ENCODE peak calls at places on chromosomes 11 and 22, in four cellular contexts. J is sigmoid colon, B is A549, W is esophagus muscularis mucosa. D is an unnamed sample. For H3K9me3, the result is how much of the 10 kb centered on the place peaks cover.

GRCh38 chr11:46537851-46538295 is 56.0 kb downstream of the AMBRA1 start:
- DNase-seq in J (peak), B (peak), W (no peak), D (peak)

GRCh38 chr11:120564573-120565301 is 53.2 kb downstream of the GRIK4 start:
- DNase-seq in J (no peak), W (no peak), B (no peak), D (peak)

GRCh38 chr11:134224710-134225662 is 515 bp downstream of the VPS26B start:
- DNase-seq in B (peak), W (no peak), J (peak), D (peak)

GRCh38 chr11:35346472-35347136 is 72.8 kb downstream of the SLC1A2 start:
- DNase-seq in J (no peak), B (no peak), W (no peak), D (no peak)

GRCh38 chr22:40525250-40525884 is 111.2 kb downstream of the MRTFA start:
- DNase-seq in B (no peak), J (no peak), W (no peak), D (peak)

GRCh38 chr11:47216141-47216798 is 1.5 kb downstream of the DDB2 start:
- DNase-seq in B (peak), J (no peak), W (no peak), D (peak)

GRCh38 chr22:26462971-26463661 is 20.5 kb downstream of the HPS4 start:
- DNase-seq in B (no peak), J (no peak), W (no peak), D (no peak)

GRCh38 chr11:4748435-4748834 is 21.3 kb downstream of the OR51F1 start:
- DNase-seq in W (no peak), B (no peak), J (no peak), D (no peak)

GRCh38 chr22:39984750-39985149 is 10.0 kb upstream of the FAM83F start:
- DNase-seq in W (no peak), J (no peak), B (no peak), D (no peak)

GRCh38 chr11:43933608-43934358 is 8.7 kb upstream of the C11orf96 start:
- DNase-seq in W (no peak), J (no peak), B (no peak), D (peak)

GRCh38 chr11:102592634-102593581 is 32.2 kb downstream of the MMP20 start:
- DNase-seq in J (no peak), W (no peak), B (no peak), D (no peak)

GRCh38 chr11:75160328-75160757 is 9.4 kb downstream of the SLCO2B1 start:
- DNase-seq in B (no peak), W (no peak), J (no peak), D (no peak)

GRCh38 chr11:102761646-102762238 is 18.7 kb downstream of the MMP10 start:
- DNase-seq in B (no peak), W (no peak), J (no peak), D (no peak)

GRCh38 chr22:37208401-37209139 is 3.7 kb downstream of the SSTR3 start:
- DNase-seq in B (no peak), W (no peak), J (peak), D (no peak)

GRCh38 chr22:47157093-47157420 is 394.6 kb downstream of the TBC1D22A start:
- DNase-seq in B (no peak), W (no peak), J (no peak), D (no peak)

GRCh38 chr11:132033051-132033450 is 662.6 kb downstream of the NTM start:
- DNase-seq in J (no peak), W (no peak), B (no peak), D (no peak)

GRCh38 chr11:72592698-72593097 is 81.5 kb downstream of the PDE2A start:
- DNase-seq in B (no peak), J (no peak), W (no peak), D (no peak)

GRCh38 chr11:122850076-122850631 is 11.9 kb downstream of the CRTAM start:
- DNase-seq in B (no peak), W (peak), J (no peak), D (no peak)

DNA sequence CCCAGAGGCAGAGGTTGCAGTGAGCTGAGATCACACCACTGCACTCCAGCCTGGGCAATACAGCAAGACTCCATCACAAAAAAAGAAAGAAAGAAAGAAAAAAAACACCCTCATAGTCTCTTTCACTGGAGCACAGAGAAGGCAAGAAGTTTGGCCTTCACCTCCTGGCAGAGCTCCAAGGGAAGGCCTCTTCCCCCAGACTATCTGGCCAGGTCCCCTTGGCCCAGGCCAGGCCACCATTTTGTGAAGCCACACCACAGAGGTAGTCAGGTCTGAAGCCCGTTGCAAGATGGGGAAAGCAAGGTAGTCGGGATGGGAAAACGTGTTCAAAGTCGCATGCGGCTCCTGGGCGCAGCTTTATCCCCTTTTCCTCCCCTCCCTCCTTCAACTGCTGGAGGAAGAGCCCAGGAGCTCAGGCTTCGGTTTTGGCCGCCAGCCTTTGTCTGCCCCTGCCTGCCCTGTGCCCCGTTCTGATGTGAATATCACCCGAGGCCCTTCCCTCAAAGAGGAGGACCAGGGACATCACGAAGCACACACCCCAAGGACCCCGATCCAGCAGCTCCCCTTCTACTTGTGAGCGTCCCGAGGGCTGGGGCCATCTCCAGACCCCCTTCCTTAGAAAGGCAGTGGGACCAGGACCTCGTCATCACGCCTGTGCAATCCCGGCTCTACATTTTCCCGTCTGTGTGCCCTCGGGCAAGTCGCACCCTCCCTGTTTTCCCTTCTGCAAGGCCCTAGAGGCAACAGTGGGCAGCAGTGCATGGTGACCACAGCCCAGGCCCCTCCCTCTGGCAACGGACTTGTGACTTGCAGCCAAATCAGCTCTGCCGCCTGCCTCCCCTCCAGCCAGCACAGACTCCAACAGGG is 17.7 kb downstream of the CABP7 start:
- DNase-seq in B (no peak), J (no peak), W (no peak), D (peak)
- TF ChIP-seq EP300 in B (no peak), J (no peak), W (no peak), D (no peak)

GRCh38 chr11:2814751-2815150 is 70.8 kb downstream of the CDKN1C start:
- DNase-seq in J (no peak), W (no peak), B (no peak), D (no peak)
- H3K9me3 ChIP-seq in J (under half), W (under half), B (under half), D (under half)

GRCh38 chr22:46057762-46058420 is 80.9 kb upstream of the WNT7B start:
- DNase-seq in W (no peak), B (no peak), J (peak), D (peak)
- H3K4me3 ChIP-seq in W (peak), B (no peak), J (peak), D (peak)

GRCh38 chr22:35476341-35476740 is 64.3 kb upstream of the RASD2 start:
- DNase-seq in W (no peak), B (no peak), J (no peak), D (no peak)
- TF ChIP-seq EP300 in W (no peak), B (no peak), J (no peak), D (no peak)

GRCh38 chr22:49411236-49411635 is 416.4 kb downstream of the BRD1 start:
- DNase-seq in J (no peak), B (no peak), W (no peak), D (no peak)
- H3K9me3 ChIP-seq in J (under half), B (under half), W (under half), D (under half)

GRCh38 chr11:67374571-67375276 is 1.3 kb upstream of the CLCF1 start:
- DNase-seq in B (peak), J (no peak), W (no peak), D (no peak)
- H3K4me3 ChIP-seq in B (peak), J (no peak), W (peak), D (peak)

DNA sequence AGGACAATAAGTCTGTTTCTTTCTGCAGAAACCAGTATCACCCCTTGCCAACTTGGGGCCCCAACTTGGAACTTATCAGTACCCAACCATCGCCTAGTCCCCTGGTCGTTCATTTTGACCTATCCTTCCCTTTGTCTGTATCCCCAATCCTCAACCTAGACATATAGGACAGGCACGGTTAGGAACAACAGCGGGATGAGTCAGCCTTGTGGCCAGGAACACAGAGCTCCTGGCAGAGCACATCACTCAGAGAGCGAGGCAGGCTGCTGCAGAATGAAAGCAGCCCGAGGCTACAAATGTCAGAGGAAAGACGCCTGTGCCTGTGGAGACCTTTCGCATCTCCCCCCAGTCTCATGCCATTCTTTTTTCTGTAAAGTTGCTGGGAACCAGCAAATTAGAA is 14.6 kb downstream of the DKK3 start:
- DNase-seq in J (peak), B (peak), W (no peak), D (no peak)
- TF ChIP-seq EP300 in J (no peak), B (no peak), W (no peak), D (no peak)